ENCODE peak calls at places on chromosomes 11 and 22, in nine cellular contexts. O, P, Q, T, X, H, L, N and C are unnamed samples.

GRCh38 chr22:38338772-38339379 is 21.6 kb upstream of the CSNK1E start:
- DNase-seq in Q (no peak), H (no peak), L (no peak), P (no peak), X (no peak), T (no peak), O (no peak), N (no peak), C (no peak)

GRCh38 chr11:33344611-33345010 is 87.4 kb downstream of the HIPK3 start:
- DNase-seq in O (peak; percentile 24), H (no peak), T (no peak), X (no peak), P (no peak), N (no peak), L (no peak), Q (no peak), C (no peak)

GRCh38 chr22:41501209-41501608 is 32.3 kb downstream of the ACO2 start:
- DNase-seq in T (peak; percentile 16), H (no peak), L (no peak), P (peak; percentile 51), O (no peak), Q (peak; percentile 11), X (no peak), N (peak; percentile 81), C (no peak)

GRCh38 chr11:118437736-118438125 is 1.4 kb downstream of the KMT2A start:
- DNase-seq in N (peak; percentile 26), T (peak; percentile 39), O (peak; percentile 12), P (peak; percentile 49), L (peak; percentile 43), X (peak; percentile 59), Q (peak; percentile 17), H (peak; percentile 52), C (no peak)

GRCh38 chr11:69364901-69365300 is 70.9 kb downstream of the MYEOV start:
- DNase-seq in Q (no peak), N (no peak), P (no peak), T (no peak), X (no peak), L (no peak), H (no peak), O (peak; percentile 50), C (no peak)

GRCh38 chr11:55658608-55659007 is 3.4 kb upstream of the OR4C6 start:
- DNase-seq in X (no peak), H (no peak), N (no peak), Q (no peak), O (no peak), P (no peak), L (no peak), T (no peak), C (no peak)

GRCh38 chr22:36505998-36506635 is 723 bp downstream of the FOXRED2 start:
- DNase-seq in N (no peak), L (no peak), O (no peak), X (no peak), T (no peak), H (peak; percentile 10), P (no peak), Q (no peak), C (no peak)

GRCh38 chr11:68843703-68844312 is 2.1 kb upstream of the CPT1A start:
- DNase-seq in T (no peak), L (no peak), P (peak; percentile 79), O (no peak), N (peak; percentile 82), X (peak; percentile 85), H (peak; percentile 95), Q (peak; percentile 65), C (no peak)

GRCh38 chr11:63871962-63872832 is 33.3 kb downstream of the MARK2 start:
- DNase-seq in T (peak; percentile 75), Q (no peak), L (peak; percentile 80), X (no peak), P (peak; percentile 65), H (peak; percentile 90), O (peak; percentile 95), N (peak; percentile 23), C (peak; percentile 78)

GRCh38 chr11:6251120-6251733 is 8.4 kb upstream of the CCKBR start:
- DNase-seq in O (peak; percentile 68), X (peak; percentile 90), L (peak; percentile 54), Q (peak; percentile 35), T (peak; percentile 30), N (peak; percentile 60), P (peak; percentile 67), H (peak; percentile 92), C (peak; percentile 38)

GRCh38 chr11:117282956-117283355 is 8.2 kb upstream of the BACE1-AS start:
- DNase-seq in P (no peak), X (no peak), Q (no peak), N (no peak), L (no peak), H (peak; percentile 82), O (no peak), T (no peak), C (no peak)

GRCh38 chr11:2289350-2289749 is 12.4 kb downstream of the C11orf21 start:
- DNase-seq in H (no peak), P (no peak), Q (no peak), T (no peak), X (no peak), O (no peak), L (no peak), N (no peak), C (no peak)

GRCh38 chr22:42895087-42895486 is 38.0 kb upstream of the ARFGAP3 start:
- DNase-seq in T (no peak), H (peak; percentile 28), Q (no peak), O (no peak), L (no peak), N (peak; percentile 32), X (no peak), P (peak; percentile 40), C (no peak)

GRCh38 chr11:15148181-15148580 is 33.5 kb downstream of the INSC start:
- DNase-seq in X (peak; percentile 2), L (no peak), O (peak; percentile 31), N (no peak), Q (no peak), T (no peak), P (no peak), H (no peak), C (no peak)

GRCh38 chr22:36339171-36340065 is 48.3 kb downstream of the MYH9 start:
- DNase-seq in X (no peak), T (no peak), H (no peak), N (no peak), L (no peak), O (peak; percentile 95), Q (no peak), P (no peak), C (no peak)

GRCh38 chr11:58513747-58514367 is 6.0 kb upstream of the OR5B21 start:
- DNase-seq in N (no peak), H (peak; percentile 55), L (peak; percentile 19), T (peak; percentile 19), X (peak; percentile 74), O (peak; percentile 75), P (peak; percentile 25), Q (no peak), C (no peak)

GRCh38 chr22:26086359-26086758 is 82.9 kb upstream of the SEZ6L start:
- DNase-seq in N (no peak), H (no peak), X (no peak), Q (no peak), P (no peak), T (no peak), L (no peak), O (no peak), C (no peak)

GRCh38 chr22:39297490-39298193 is 21.8 kb downstream of the RPL3 start:
- DNase-seq in L (no peak), X (no peak), P (no peak), N (no peak), O (no peak), T (no peak), Q (no peak), H (peak; percentile 70), C (no peak)

GRCh38 chr22:20566420-20567260 is 59.2 kb downstream of the MED15 start:
- DNase-seq in P (peak; percentile 74), T (no peak), N (no peak), H (peak; percentile 55), L (no peak), X (no peak), Q (peak; percentile 81), O (peak; percentile 95), C (peak; percentile 72)

GRCh38 chr22:49566141-49566541 is 261.5 kb downstream of the BRD1 start:
- DNase-seq in T (no peak), X (peak; percentile 28), H (no peak), L (no peak), P (no peak), Q (no peak), O (no peak), N (no peak), C (no peak)

GRCh38 chr11:112615238-112615637 is 346.0 kb upstream of the NCAM1 start:
- DNase-seq in P (no peak), N (no peak), X (no peak), L (no peak), T (no peak), Q (no peak), O (no peak), H (no peak), C (no peak)

GRCh38 chr11:72582206-72583176 is 91.7 kb downstream of the PDE2A start:
- DNase-seq in X (no peak), O (no peak), H (no peak), L (no peak), N (no peak), Q (no peak), T (no peak), P (no peak), C (no peak)

GRCh38 chr22:39845522-39845921 is 48.0 kb downstream of the ENTHD1 start:
- DNase-seq in P (no peak), N (no peak), X (no peak), H (no peak), Q (no peak), L (no peak), T (no peak), O (no peak), C (no peak)

GRCh38 chr22:19779685-19780268 is 19.2 kb downstream of the TBX1 start:
- DNase-seq in O (no peak), H (no peak), Q (no peak), L (no peak), X (no peak), P (peak; percentile 14), N (no peak), T (no peak), C (no peak)

GRCh38 chr11:117144477-117145392 is 648 bp downstream of the PAFAH1B2 start:
- DNase-seq in H (peak; percentile 81), N (peak; percentile 74), X (no peak), L (peak; percentile 47), T (peak; percentile 9), P (peak; percentile 30), O (peak; percentile 73), Q (peak; percentile 38), C (peak; percentile 46)

GRCh38 chr22:19708323-19709011 is 5.8 kb upstream of the SEPTIN5 start:
- DNase-seq in P (no peak), O (no peak), H (no peak), X (no peak), N (no peak), Q (no peak), T (no peak), L (no peak), C (no peak)

GRCh38 chr11:121715395-121715794 is 262.6 kb upstream of the SORL1-AS1 start:
- DNase-seq in O (no peak), Q (no peak), X (no peak), H (no peak), T (no peak), L (no peak), P (no peak), N (no peak), C (no peak)

GRCh38 chr11:88454881-88455280 is 117.3 kb upstream of the CTSC start:
- DNase-seq in T (no peak), O (peak; percentile 85), P (no peak), Q (no peak), X (no peak), H (no peak), N (no peak), L (no peak), C (no peak)

GRCh38 chr11:107043242-107043991 is 25.1 kb upstream of the GUCY1A2 start:
- DNase-seq in L (no peak), Q (no peak), O (peak; percentile 98), T (no peak), H (no peak), N (no peak), X (no peak), P (no peak), C (peak; percentile 51)

GRCh38 chr22:32904044-32904443 is 102.5 kb downstream of the TIMP3 start:
- DNase-seq in P (peak; percentile 39), N (peak; percentile 18), X (no peak), O (peak; percentile 44), L (no peak), H (peak; percentile 33), T (peak; percentile 7), Q (no peak), C (peak; percentile 1)

GRCh38 chr11:124875943-124876817 is 10.9 kb downstream of the ROBO3 start:
- DNase-seq in N (peak; percentile 85), T (peak; percentile 90), X (peak; percentile 93), O (peak; percentile 95), Q (peak; percentile 79), H (peak; percentile 86), L (peak; percentile 93), P (peak; percentile 86), C (peak; percentile 49)